ENCODE peak calls at places on chromosomes 3 and 15, in four cellular contexts. A is A549, D is HepG2, X is K562. R is an unnamed sample.

GRCh38 chr3:126548556-126549466 is 9.9 kb downstream of the C3orf22 start:
- DNase-seq in D (no peak), A (no peak), X (no peak), R (no peak)

GRCh38 chr15:75153084-75153483 is 48.6 kb upstream of the C15orf39 start:
- DNase-seq in D (peak; percentile 82), A (peak; percentile 59), X (peak; percentile 92), R (no peak)

GRCh38 chr3:168249048-168249538 is 153.4 kb upstream of the GOLIM4 start:
- DNase-seq in D (no peak), X (no peak), A (peak; percentile 2), R (no peak)

GRCh38 chr3:130971208-130971607 is 55.4 kb downstream of the ASTE1 start:
- DNase-seq in D (no peak), X (no peak), A (no peak), R (no peak)

GRCh38 chr3:46943237-46944187 is 33.0 kb downstream of the CCDC12 start:
- DNase-seq in D (peak; percentile 94), X (no peak), A (peak; percentile 51), R (no peak)

GRCh38 chr3:137012097-137012501 is 54.3 kb downstream of the IL20RB start:
- DNase-seq in D (no peak), X (no peak), A (no peak), R (no peak)

GRCh38 chr15:67413770-67414429 is 107.0 kb upstream of the C15orf61 start:
- DNase-seq in A (peak; percentile 32), X (peak; percentile 14), D (peak; percentile 35), R (peak; percentile 75)

GRCh38 chr15:64912379-64912778 is 677 bp downstream of the ANKDD1A start:
- DNase-seq in A (no peak), X (no peak), D (no peak), R (no peak)

GRCh38 chr3:177744873-177745646 is 547.8 kb upstream of the TBL1XR1 start:
- DNase-seq in A (no peak), D (no peak), X (no peak), R (peak; percentile 75)

GRCh38 chr3:10945683-10946287 is 46.8 kb upstream of the SLC6A1 start:
- DNase-seq in D (peak; percentile 47), A (peak; percentile 75), X (peak; percentile 84), R (peak; percentile 27)

GRCh38 chr3:139226731-139227130 is 117.1 kb upstream of the MRPS22 start:
- DNase-seq in A (no peak), D (no peak), X (no peak), R (no peak)

GRCh38 chr3:33044676-33045075 is 52.3 kb downstream of the GLB1 start:
- DNase-seq in X (no peak), D (no peak), A (no peak), R (no peak)

GRCh38 chr3:98977520-98977919 is 76.0 kb upstream of the DCBLD2 start:
- DNase-seq in X (no peak), A (no peak), D (peak; percentile 75), R (peak; percentile 47)

GRCh38 chr3:14474363-14475081 is 65.6 kb downstream of the GRIP2 start:
- DNase-seq in X (no peak), D (no peak), A (no peak), R (no peak)

GRCh38 chr3:123774474-123774873 is 109.7 kb downstream of the MYLK start:
- DNase-seq in A (no peak), X (no peak), D (no peak), R (no peak)

GRCh38 chr15:76756371-76756770 is 148.8 kb downstream of the SCAPER start:
- DNase-seq in D (no peak), X (no peak), A (no peak), R (no peak)

GRCh38 chr3:65787827-65788226 is 250.9 kb downstream of the MAGI1 start:
- DNase-seq in X (no peak), D (no peak), A (no peak), R (no peak)

GRCh38 chr3:69305011-69305410 is 80.9 kb downstream of the FRMD4B start:
- DNase-seq in D (no peak), X (no peak), A (no peak), R (peak; percentile 57)

GRCh38 chr3:48030188-48030587 is 14.0 kb upstream of the MAP4 start:
- DNase-seq in X (no peak), D (no peak), A (no peak), R (no peak)
- H3K4me1 ChIP-seq in X (peaks cover 11% of the 10 kb centered on the region), D (peaks cover 51% of the 10 kb centered on the region), A (peaks cover 9% of the 10 kb centered on the region), R (peaks cover 19% of the 10 kb centered on the region)

GRCh38 chr15:44550256-44550655 is 13.3 kb downstream of the EIF3J start:
- DNase-seq in D (no peak), X (no peak), A (no peak), R (peak; percentile 54)
- TF ChIP-seq CTCF in D (no peak), X (peak; percentile 28), A (peak; percentile 28), R (peak; percentile 56)

GRCh38 chr3:52458031-52458760 is 2.8 kb downstream of the NISCH start:
- DNase-seq in D (no peak), A (no peak), X (no peak), R (no peak)
- H3K4me2 ChIP-seq in D (no peak overlapping the region), A (no peak overlapping the region), X (no peak overlapping the region), R (no peak overlapping the region)

GRCh38 chr15:60795889-60796288 is 316.9 kb upstream of the ICE2 start:
- DNase-seq in A (no peak), X (no peak), D (no peak), R (no peak)
- H3K4me1 ChIP-seq in A (no peaks in the 10 kb centered on the region), X (no peaks in the 10 kb centered on the region), D (peaks cover 26% of the 10 kb centered on the region), R (no peaks in the 10 kb centered on the region)

R was measured in PC-9.